ENCODE peak calls at places on chromosome 4, in five cellular contexts. One of them, this sample, is unnamed.

GRCh38 chr4:112381996-112382692 is 85.0 kb downstream of the ALPK1 start:
- DNase-seq in AG10803: no peak
- DNase-seq in heart right ventricle: no peak
- DNase-seq in ascending aorta: no peak
- DNase-seq in ovary: no peak
- DNase-seq in this sample: no peak

GRCh38 chr4:102759835-102760644 is 728 bp downstream of the MANBA start:
- DNase-seq in ovary: no peak
- DNase-seq in ascending aorta: peak; percentile 30
- DNase-seq in heart right ventricle: peak; percentile 38
- DNase-seq in AG10803: peak; percentile 45
- DNase-seq in this sample: no peak

GRCh38 chr4:116796022-116796421 is 289.4 kb downstream of the TRAM1L1 start:
- DNase-seq in ovary: no peak
- DNase-seq in heart right ventricle: no peak
- DNase-seq in ascending aorta: no peak
- DNase-seq in AG10803: no peak
- DNase-seq in this sample: no peak

GRCh38 chr4:134024251-134024650 is 177.3 kb downstream of the PABPC4L start:
- DNase-seq in ovary: no peak
- DNase-seq in AG10803: no peak
- DNase-seq in ascending aorta: no peak
- DNase-seq in heart right ventricle: no peak
- DNase-seq in this sample: no peak

GRCh38 chr4:155402941-155403340 is 26.2 kb upstream of the MAP9 start:
- DNase-seq in ovary: no peak
- DNase-seq in heart right ventricle: no peak
- DNase-seq in AG10803: no peak
- DNase-seq in ascending aorta: no peak
- DNase-seq in this sample: no peak

GRCh38 chr4:169815606-169816005 is 57.9 kb upstream of the HPF1 start:
- DNase-seq in ascending aorta: no peak
- DNase-seq in heart right ventricle: no peak
- DNase-seq in ovary: no peak
- DNase-seq in AG10803: peak; percentile 5
- DNase-seq in this sample: no peak

GRCh38 chr4:64911846-64912245 is 502.6 kb upstream of the TECRL start:
- DNase-seq in ovary: no peak
- DNase-seq in heart right ventricle: no peak
- DNase-seq in AG10803: no peak
- DNase-seq in ascending aorta: no peak
- DNase-seq in this sample: no peak

GRCh38 chr4:98642991-98643426 is 15.4 kb downstream of the TSPAN5 start:
- DNase-seq in ascending aorta: no peak
- DNase-seq in ovary: no peak
- DNase-seq in heart right ventricle: no peak
- DNase-seq in AG10803: no peak
- DNase-seq in this sample: no peak

GRCh38 chr4:149896428-149896827 is 80.8 kb upstream of the IQCM start:
- DNase-seq in AG10803: peak; percentile 62
- DNase-seq in ascending aorta: no peak
- DNase-seq in ovary: no peak
- DNase-seq in heart right ventricle: no peak
- DNase-seq in this sample: no peak

GRCh38 chr4:7391637-7392437 is 42.9 kb downstream of the PSAPL1 start:
- DNase-seq in ascending aorta: no peak
- DNase-seq in ovary: no peak
- DNase-seq in heart right ventricle: no peak
- DNase-seq in AG10803: no peak
- DNase-seq in this sample: no peak

GRCh38 chr4:179417357-179417756 is 1975.1 kb upstream of the AGA start:
- DNase-seq in ovary: no peak
- DNase-seq in heart right ventricle: no peak
- DNase-seq in ascending aorta: no peak
- DNase-seq in AG10803: no peak
- DNase-seq in this sample: no peak

GRCh38 chr4:98448923-98449322 is 187.7 kb downstream of the RAP1GDS1 start:
- DNase-seq in heart right ventricle: no peak
- DNase-seq in ovary: no peak
- DNase-seq in AG10803: no peak
- DNase-seq in ascending aorta: no peak
- DNase-seq in this sample: no peak

GRCh38 chr4:81607947-81608346 is 136.2 kb upstream of the RASGEF1B start:
- DNase-seq in ascending aorta: no peak
- DNase-seq in ovary: no peak
- DNase-seq in heart right ventricle: no peak
- DNase-seq in AG10803: no peak
- DNase-seq in this sample: no peak

GRCh38 chr4:78661923-78662521 is 110.5 kb downstream of the ANXA3 start:
- DNase-seq in ovary: no peak
- DNase-seq in heart right ventricle: no peak
- DNase-seq in AG10803: peak; percentile 82
- DNase-seq in ascending aorta: no peak
- DNase-seq in this sample: peak; percentile 29
- H3K4me3 ChIP-seq in ovary: no peak overlapping the region
- H3K4me3 ChIP-seq in heart right ventricle: no peak overlapping the region
- H3K4me3 ChIP-seq in AG10803: no peak overlapping the region
- H3K4me3 ChIP-seq in ascending aorta: no peak overlapping the region
- H3K4me3 ChIP-seq in this sample: no peak overlapping the region

DNA sequence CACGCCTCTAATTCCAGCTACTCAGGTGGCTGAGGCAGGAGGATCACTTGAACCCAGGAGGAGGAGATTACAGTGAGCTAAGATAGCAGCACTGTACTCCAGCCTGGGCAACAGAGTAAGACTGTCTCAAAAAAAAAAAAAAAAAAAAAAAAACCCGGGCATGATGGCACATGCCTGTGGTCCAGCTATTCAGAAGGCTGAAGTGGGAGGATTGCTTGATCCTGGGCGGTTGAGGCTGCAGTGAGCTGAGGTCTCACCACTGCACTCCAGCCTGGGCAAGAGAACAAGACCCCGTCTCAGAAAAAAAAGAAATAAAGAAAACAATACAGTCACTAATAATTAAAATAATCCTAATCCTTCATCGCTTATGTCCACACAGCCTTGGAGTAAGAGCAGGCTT is 68.1 kb downstream of the APBB2 start:
- DNase-seq in ascending aorta: no peak
- DNase-seq in heart right ventricle: no peak
- DNase-seq in ovary: no peak
- DNase-seq in AG10803: peak; percentile 46
- DNase-seq in this sample: no peak
- H3K4me3 ChIP-seq in ascending aorta: no peak overlapping the region
- H3K4me3 ChIP-seq in heart right ventricle: no peak overlapping the region
- H3K4me3 ChIP-seq in ovary: no peak overlapping the region
- H3K4me3 ChIP-seq in AG10803: no peak overlapping the region
- H3K4me3 ChIP-seq in this sample: no peak overlapping the region

DNA sequence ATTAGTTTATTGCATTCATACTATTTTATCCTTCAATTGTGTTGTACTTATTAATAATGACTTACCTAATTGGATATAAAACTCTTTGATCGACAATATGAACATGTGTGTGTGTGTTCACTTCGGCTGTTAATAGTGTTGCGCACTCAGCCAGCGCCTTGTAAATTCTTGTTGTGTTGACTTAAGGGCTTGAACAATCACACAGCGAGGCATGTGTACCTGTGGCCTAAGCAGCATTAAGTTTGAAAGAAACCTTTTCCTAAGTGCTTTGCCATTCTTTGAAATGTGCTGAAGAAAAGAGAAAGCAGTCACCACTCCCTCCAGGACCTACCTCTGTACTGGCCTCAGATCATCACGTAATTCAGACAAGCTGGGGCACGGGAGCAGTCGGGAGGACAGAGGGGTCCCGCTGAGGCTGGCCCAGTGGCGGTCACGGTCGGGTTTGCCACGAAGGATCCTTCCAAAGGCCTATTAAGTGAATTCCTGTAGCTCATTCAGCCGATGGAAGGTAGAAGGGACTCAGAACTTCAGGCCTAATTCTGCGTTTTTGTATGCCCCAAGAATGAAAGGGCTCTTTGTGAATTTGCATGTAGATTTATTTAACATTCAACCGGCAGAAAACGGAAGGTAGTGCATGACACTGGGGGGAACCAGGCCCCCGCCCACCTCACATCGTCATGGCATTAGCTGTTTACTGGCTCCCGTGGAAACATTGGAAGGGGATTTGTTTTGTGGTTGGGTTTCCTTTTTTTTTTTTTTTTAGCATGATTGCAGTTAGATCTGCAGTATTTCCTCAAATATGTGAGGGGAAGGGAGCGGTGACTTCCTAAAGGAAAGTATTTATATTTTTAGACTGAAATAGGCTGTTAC is 106.3 kb downstream of the TRAPPC11 start:
- DNase-seq in AG10803: no peak
- DNase-seq in ascending aorta: no peak
- DNase-seq in ovary: no peak
- DNase-seq in heart right ventricle: peak; percentile 80
- DNase-seq in this sample: no peak
- H3K4me3 ChIP-seq in AG10803: no peak overlapping the region
- H3K4me3 ChIP-seq in ascending aorta: no peak overlapping the region
- H3K4me3 ChIP-seq in ovary: no peak overlapping the region
- H3K4me3 ChIP-seq in heart right ventricle: peak overlapping the region; percentile 53
- H3K4me3 ChIP-seq in this sample: no peak overlapping the region

DNA sequence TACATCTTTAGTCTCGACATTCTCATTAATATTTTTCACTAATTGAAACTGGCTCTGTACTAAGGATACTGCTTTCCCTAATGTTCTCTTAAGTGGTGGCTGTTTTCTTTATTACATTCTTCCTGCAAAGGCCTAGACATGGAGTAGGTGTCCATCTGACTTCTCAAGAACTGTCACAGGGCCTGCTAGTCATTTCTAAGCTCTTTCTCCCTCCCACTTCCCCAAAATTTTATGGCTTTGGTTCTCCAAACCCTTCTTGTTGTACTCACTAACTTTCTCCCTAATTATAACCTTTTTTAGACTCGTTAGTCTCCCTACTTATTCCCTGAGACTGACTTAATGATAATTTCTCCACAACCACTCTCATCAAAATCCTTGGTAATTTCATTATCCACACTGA is 133.3 kb downstream of the SPOCK3 start:
- DNase-seq in ovary: no peak
- DNase-seq in ascending aorta: no peak
- DNase-seq in AG10803: no peak
- DNase-seq in heart right ventricle: no peak
- DNase-seq in this sample: no peak
- H3K4me3 ChIP-seq in ovary: no peak overlapping the region
- H3K4me3 ChIP-seq in ascending aorta: no peak overlapping the region
- H3K4me3 ChIP-seq in AG10803: no peak overlapping the region
- H3K4me3 ChIP-seq in heart right ventricle: no peak overlapping the region
- H3K4me3 ChIP-seq in this sample: no peak overlapping the region

DNA sequence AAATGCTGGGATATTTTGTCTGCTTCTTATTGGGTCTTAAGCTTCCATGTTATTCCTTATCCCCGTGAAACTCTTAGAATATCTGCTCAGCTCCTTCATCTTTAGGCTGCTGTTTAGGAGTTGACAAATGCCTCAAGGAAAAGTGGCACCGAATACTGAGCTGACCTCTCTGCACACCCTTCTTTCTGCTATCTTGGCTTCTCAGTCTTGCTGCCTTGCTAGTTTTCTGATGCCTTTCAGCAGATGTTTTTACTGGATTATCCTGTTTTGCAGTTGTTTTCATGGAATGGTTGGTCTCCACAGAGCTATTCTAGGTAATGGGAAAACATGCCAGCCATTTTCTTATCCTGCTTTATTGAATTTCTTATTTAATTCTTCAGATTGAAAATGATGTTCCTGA is 86.3 kb downstream of the GYPE start:
- DNase-seq in ovary: no peak
- DNase-seq in heart right ventricle: no peak
- DNase-seq in AG10803: no peak
- DNase-seq in ascending aorta: no peak
- DNase-seq in this sample: no peak
- H3K4me3 ChIP-seq in ovary: no peak overlapping the region
- H3K4me3 ChIP-seq in heart right ventricle: no peak overlapping the region
- H3K4me3 ChIP-seq in AG10803: no peak overlapping the region
- H3K4me3 ChIP-seq in ascending aorta: no peak overlapping the region
- H3K4me3 ChIP-seq in this sample: no peak overlapping the region

This sample was measured in lower leg skin.